ENCODE peak calls at places on chromosomes 16 and 17, in six cellular contexts. M is H9, W is neuronal stem cell, G is IMR-90, T is mesenchymal stem cell, O is H1. E is an unnamed sample.

GRCh38 chr17:39229274-39229913 is 3.6 kb upstream of the STAC2 start:
- DNase-seq in M (no peak), W (no peak), T (peak; percentile 46), G (peak; percentile 37), O (no peak), E (no peak)

GRCh38 chr16:54447606-54448440 is 161.2 kb upstream of the IRX3 start:
- DNase-seq in T (peak; percentile 79), O (no peak), M (no peak), W (no peak), G (peak; percentile 54), E (peak; percentile 80)

GRCh38 chr17:79993390-79994221 is 42.1 kb downstream of the TBC1D16 start:
- DNase-seq in W (no peak), T (peak; percentile 97), O (no peak), G (peak; percentile 94), M (peak; percentile 71), E (peak; percentile 96)

GRCh38 chr17:77556408-77557068 is 402.0 kb upstream of the TNRC6C start:
- DNase-seq in T (no peak), O (no peak), G (no peak), W (no peak), M (no peak), E (no peak)

GRCh38 chr17:3603870-3604259 is 5.3 kb downstream of the TRPV1 start:
- DNase-seq in M (no peak), W (no peak), O (no peak), T (no peak), G (no peak), E (no peak)

GRCh38 chr17:63365366-63366237 is 80.5 kb downstream of the CYB561 start:
- DNase-seq in O (no peak), T (peak; percentile 52), G (no peak), W (no peak), M (no peak), E (peak; percentile 15)

GRCh38 chr16:85328665-85329058 is 216.4 kb upstream of the CIBAR2 start:
- DNase-seq in G (no peak), T (no peak), M (peak; percentile 93), W (no peak), O (peak; percentile 87), E (no peak)

GRCh38 chr16:3023415-3023668 is 400 bp downstream of the HCFC1R1 start:
- DNase-seq in O (no peak), G (peak; percentile 66), T (no peak), W (no peak), M (no peak), E (peak; percentile 78)

GRCh38 chr16:8237452-8237851 is 352.9 kb downstream of the TMEM114 start:
- DNase-seq in W (no peak), T (no peak), G (no peak), O (no peak), M (no peak), E (peak; percentile 45)

GRCh38 chr16:85612191-85612800 is 826 bp upstream of the GSE1 start:
- DNase-seq in G (peak; percentile 85), M (peak; percentile 67), W (peak; percentile 31), T (peak; percentile 94), O (peak; percentile 75), E (no peak)

GRCh38 chr16:57299009-57299718 is 14.7 kb upstream of the PLLP start:
- DNase-seq in G (no peak), T (no peak), O (peak; percentile 68), W (no peak), M (no peak), E (no peak)

GRCh38 chr17:74453665-74454196 is 12.7 kb upstream of the CD300A start:
- DNase-seq in W (no peak), O (peak; percentile 89), M (peak; percentile 97), G (no peak), T (no peak), E (no peak)

GRCh38 chr16:83439412-83439811 is 368.4 kb upstream of the HSBP1 start:
- DNase-seq in G (no peak), W (no peak), T (no peak), M (no peak), O (no peak), E (no peak)

GRCh38 chr17:11882716-11883115 is 114.6 kb downstream of the ZNF18 start:
- DNase-seq in T (no peak), M (no peak), G (no peak), W (no peak), O (no peak), E (no peak)

GRCh38 chr17:73250851-73251640 is 10.6 kb downstream of the CPSF4L start:
- DNase-seq in G (no peak), M (no peak), O (no peak), T (no peak), W (no peak), E (no peak)

GRCh38 chr17:75679706-75680201 is 12.6 kb downstream of the SAP30BP start:
- DNase-seq in O (no peak), M (no peak), G (no peak), W (no peak), T (peak; percentile 32), E (no peak)

GRCh38 chr16:50547944-50548658 is at the start of gene NKD1:
- DNase-seq in M (peak; percentile 80), W (peak; percentile 74), T (peak; percentile 42), O (peak; percentile 83), G (peak; percentile 9), E (peak; percentile 87)

GRCh38 chr17:82734987-82735866 is at the start of gene FN3K:
- DNase-seq in W (peak; percentile 69), M (peak; percentile 82), T (peak; percentile 79), O (peak; percentile 85), G (peak; percentile 85), E (peak; percentile 61)

GRCh38 chr17:47956818-47957590 is 679 bp downstream of the PRR15L start:
- DNase-seq in M (no peak), W (no peak), O (no peak), G (peak; percentile 15), T (no peak), E (no peak)

GRCh38 chr16:63289834-63290460 is 1253.7 kb upstream of the CDH8 start:
- DNase-seq in M (peak; percentile 68), W (peak; percentile 51), O (peak; percentile 77), G (no peak), T (peak; percentile 48), E (peak; percentile 70)
- H3K23ac ChIP-seq in M (no peak overlapping the region), W (no peak overlapping the region), O (no peak overlapping the region), G (no peak overlapping the region), T (no peak overlapping the region), E (no peak overlapping the region)

DNA sequence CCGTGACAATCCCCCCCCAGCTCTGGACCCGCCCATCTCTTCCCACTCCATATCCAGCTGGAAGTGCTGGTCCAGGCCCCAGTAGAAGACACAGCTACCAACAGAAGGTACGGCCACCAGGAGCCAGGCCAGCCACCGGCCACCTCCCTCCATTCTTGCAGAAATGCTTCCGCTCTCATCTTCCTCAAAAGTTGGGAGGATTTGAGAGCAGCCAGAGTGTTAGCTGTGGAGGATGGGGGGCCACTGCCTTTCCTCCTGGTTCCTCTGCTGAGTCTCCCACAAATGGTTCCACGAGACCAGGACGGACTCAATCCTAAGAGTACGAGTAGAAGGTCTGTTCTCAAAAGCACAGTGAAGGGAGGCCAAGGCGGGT is 78.3 kb downstream of the GAS7 start:
- DNase-seq in W (no peak), M (no peak), G (no peak), T (no peak), O (no peak), E (no peak)
- H2BK15ac ChIP-seq in W (no peak overlapping the region), M (no peak overlapping the region), G (no peak overlapping the region), T (no peak overlapping the region), O (no peak overlapping the region), E (no peak overlapping the region)

GRCh38 chr17:60415146-60415545 is 7.1 kb upstream of the CHCT1 start:
- DNase-seq in O (no peak), G (no peak), T (no peak), W (no peak), M (no peak), E (no peak)
- H3K4me1 ChIP-seq in O (no peaks in the 10 kb centered on the region), G (no peaks in the 10 kb centered on the region), T (no peaks in the 10 kb centered on the region), W (no peaks in the 10 kb centered on the region), M (no peaks in the 10 kb centered on the region), E (no peaks in the 10 kb centered on the region)

DNA sequence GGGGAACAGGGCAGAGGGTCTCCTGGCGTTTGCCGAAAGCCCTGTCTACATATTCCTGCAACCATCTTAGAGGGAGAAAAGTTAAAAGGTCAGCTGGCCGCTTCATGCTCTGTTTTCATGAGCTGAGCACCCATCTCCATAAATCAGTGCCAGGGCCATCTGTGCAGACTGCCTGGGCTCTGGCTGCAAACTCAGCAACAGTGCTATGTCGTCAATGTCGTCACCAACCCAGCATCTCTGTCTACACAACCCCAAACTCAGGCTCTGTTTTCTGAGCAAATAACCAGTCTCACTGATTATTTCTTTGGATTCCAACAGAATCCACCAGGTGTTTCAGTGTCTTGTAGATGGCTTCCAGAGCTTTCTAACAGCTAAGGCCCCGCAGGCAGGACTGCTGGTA is 65.0 kb downstream of the HS3ST2 start:
- DNase-seq in O (peak; percentile 36), G (no peak), M (no peak), W (no peak), T (no peak), E (no peak)
- H3K23ac ChIP-seq in O (no peak overlapping the region), G (no peak overlapping the region), M (no peak overlapping the region), W (no peak overlapping the region), T (no peak overlapping the region), E (no peak overlapping the region)

DNA sequence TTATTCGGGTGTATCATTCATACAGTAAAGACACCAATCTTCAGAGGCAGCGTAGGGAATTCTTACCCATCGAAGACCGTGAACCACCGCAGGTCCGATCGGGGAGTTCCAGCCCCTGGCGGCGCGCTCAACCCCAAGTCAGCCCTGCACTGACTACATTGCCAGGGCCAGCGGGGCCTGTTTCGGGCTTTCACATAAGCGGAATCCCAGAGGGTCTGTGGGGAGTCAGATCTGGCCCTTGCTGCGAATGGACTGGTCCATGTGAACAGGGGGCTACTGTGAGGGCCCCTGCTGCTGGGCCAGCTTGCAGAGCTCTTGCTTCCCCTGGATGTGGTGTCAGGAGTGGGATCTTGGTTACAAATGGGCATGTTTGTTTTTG is 7.6 kb downstream of the PDE6G start:
- DNase-seq in O (peak; percentile 58), T (no peak), W (no peak), M (peak; percentile 47), G (no peak), E (no peak)
- H2BK15ac ChIP-seq in O (peak overlapping the region; percentile 29), T (no peak overlapping the region), W (peak overlapping the region; percentile 85), M (no peak overlapping the region), G (no peak overlapping the region), E (no peak overlapping the region)